ENCODE peak calls at places on chromosomes 12 and 14, in five cellular contexts. T is Right ventricle myocardium superior, J is AG08395, O is cardiac fibroblast, K is COR-L47. M is an unnamed sample.

GRCh38 chr14:60926002-60926401 is 54.9 kb downstream of the TRMT5 start:
- DNase-seq in T (no peak), J (no peak), O (no peak), K (no peak), M (no peak)

GRCh38 chr12:76450690-76451089 is 102.5 kb upstream of the BBS10 start:
- DNase-seq in T (no peak), J (peak; percentile 42), O (peak; percentile 84), K (no peak), M (no peak)

GRCh38 chr12:130485291-130486145 is 147.8 kb downstream of the PIWIL1 start:
- DNase-seq in T (no peak), J (no peak), O (no peak), K (no peak), M (no peak)

GRCh38 chr14:23435540-23436326 is at the start of gene MYH7:
- DNase-seq in T (peak; percentile 79), J (no peak), O (no peak), K (no peak), M (no peak)

GRCh38 chr14:77691259-77691658 is 16.6 kb downstream of the ALKBH1 start:
- DNase-seq in T (peak; percentile 50), J (no peak), O (no peak), K (no peak), M (no peak)

GRCh38 chr12:59839514-59839913 is 243.7 kb downstream of the SLC16A7 start:
- DNase-seq in T (no peak), J (peak; percentile 5), O (peak; percentile 5), K (no peak), M (no peak)

GRCh38 chr14:84657866-84658385 is 872.0 kb upstream of the FLRT2 start:
- DNase-seq in T (no peak), J (no peak), O (no peak), K (no peak), M (no peak)

GRCh38 chr12:117986705-117987469 is 18.1 kb upstream of the KSR2 start:
- DNase-seq in T (no peak), J (peak; percentile 61), O (no peak), K (no peak), M (no peak)

GRCh38 chr12:76680940-76681339 is 83.0 kb upstream of the ZDHHC17 start:
- DNase-seq in T (no peak), J (peak; percentile 67), O (peak; percentile 24), K (no peak), M (no peak)

GRCh38 chr14:100439781-100440180 is 116.6 kb downstream of the SLC25A47 start:
- DNase-seq in T (peak; percentile 59), J (peak; percentile 13), O (peak; percentile 54), K (no peak), M (peak; percentile 41)

GRCh38 chr12:112116232-112117060 is 7.9 kb upstream of the NAA25 start:
- DNase-seq in T (peak; percentile 81), J (no peak), O (peak; percentile 90), K (peak; percentile 70), M (peak; percentile 50)

GRCh38 chr14:35046751-35047536 is 872 bp downstream of the FAM177A1 start:
- DNase-seq in T (no peak), J (peak; percentile 26), O (no peak), K (peak; percentile 38), M (peak; percentile 66)

GRCh38 chr14:24232645-24233537 is at the start of gene GMPR2:
- DNase-seq in T (peak; percentile 87), J (no peak), O (peak; percentile 17), K (no peak), M (peak; percentile 83)

GRCh38 chr12:51449569-51450246 is 25.1 kb downstream of the SLC4A8 start:
- DNase-seq in T (no peak), J (no peak), O (no peak), K (no peak), M (no peak)

GRCh38 chr12:49562831-49563230 is 5.1 kb downstream of the MCRS1 start:
- DNase-seq in T (no peak), J (no peak), O (no peak), K (no peak), M (peak; percentile 46)

GRCh38 chr12:26938660-26939185 is 453 bp downstream of the FGFR1OP2 start:
- DNase-seq in T (no peak), J (peak; percentile 7), O (no peak), K (no peak), M (no peak)

GRCh38 chr14:95211721-95212504 is 54.6 kb upstream of the DICER1 start:
- DNase-seq in T (no peak), J (no peak), O (no peak), K (no peak), M (no peak)

GRCh38 chr12:130835436-130835835 is 3.6 kb downstream of the STX2 start:
- DNase-seq in T (no peak), J (no peak), O (no peak), K (no peak), M (no peak)

GRCh38 chr12:52903285-52903854 is 1.5 kb downstream of the KRT8 start:
- DNase-seq in T (peak; percentile 83), J (peak; percentile 78), O (peak; percentile 87), K (peak; percentile 83), M (peak; percentile 77)

GRCh38 chr14:51609251-51609986 is 42.3 kb upstream of the FRMD6 start:
- DNase-seq in T (no peak), J (no peak), O (peak; percentile 26), K (no peak), M (no peak)

M was measured in psoas muscle.